ENCODE peak calls at places on chromosome 5, in eight cellular contexts. H is breast epithelium; X is GM12892; L is WTC11; A is heart right ventricle; F is CD8-positive, alpha-beta T cell; I is left ventricle myocardium superior; R is nephron progenitor cell. Z is an unnamed sample.

GRCh38 chr5:143505934-143506333 is 102.4 kb upstream of the NR3C1 start:
- DNase-seq in H (no peak), X (no peak), L (no peak), A (no peak), F (no peak), I (no peak), R (no peak), Z (no peak)

GRCh38 chr5:43227655-43228054 is 35.6 kb downstream of the NIM1K start:
- DNase-seq in H (no peak), X (no peak), L (no peak), A (no peak), F (no peak), I (no peak), R (no peak), Z (no peak)

GRCh38 chr5:152389209-152389608 is 15.9 kb downstream of the NMUR2 start:
- DNase-seq in H (no peak), X (no peak), L (no peak), A (no peak), F (no peak), I (no peak), R (no peak), Z (no peak)

GRCh38 chr5:171137768-171138540 is 171.1 kb upstream of the TLX3 start:
- DNase-seq in H (no peak), X (no peak), L (no peak), A (no peak), F (no peak), I (no peak), R (no peak), Z (no peak)

GRCh38 chr5:761206-761771 is 23.2 kb downstream of the ZDHHC11B start:
- DNase-seq in H (peak), X (no peak), L (no peak), A (no peak), F (peak), I (no peak), R (no peak), Z (no peak)

GRCh38 chr5:2697446-2698200 is 53.9 kb downstream of the IRX2 start:
- DNase-seq in H (no peak), X (no peak), L (no peak), A (no peak), F (no peak), I (no peak), R (no peak), Z (no peak)

GRCh38 chr5:174234388-174234787 is 188.9 kb downstream of the NSG2 start:
- DNase-seq in H (no peak), X (no peak), L (no peak), A (no peak), F (no peak), I (no peak), R (no peak), Z (no peak)

GRCh38 chr5:55172937-55173695 is at the start of gene CDC20B:
- DNase-seq in H (no peak), X (peak), L (peak), A (peak), F (peak), I (peak), R (peak), Z (peak)

GRCh38 chr5:119032653-119033052 is 38.2 kb upstream of the DMXL1 start:
- DNase-seq in H (no peak), X (no peak), L (no peak), A (no peak), F (no peak), I (no peak), R (no peak), Z (no peak)

GRCh38 chr5:139399501-139400121 is 4.3 kb downstream of the SPATA24 start:
- DNase-seq in H (no peak), X (no peak), L (no peak), A (no peak), F (no peak), I (no peak), R (no peak), Z (no peak)

GRCh38 chr5:137563646-137564474 is 64.7 kb upstream of the SPOCK1 start:
- DNase-seq in H (no peak), X (no peak), L (no peak), A (peak), F (no peak), I (no peak), R (peak), Z (no peak)

GRCh38 chr5:16869821-16870796 is 66.0 kb downstream of the MYO10 start:
- DNase-seq in H (no peak), X (no peak), L (no peak), A (no peak), F (no peak), I (no peak), R (no peak), Z (no peak)

GRCh38 chr5:81650992-81651391 is 99.9 kb downstream of the SSBP2 start:
- DNase-seq in H (no peak), X (no peak), L (no peak), A (no peak), F (no peak), I (no peak), R (no peak), Z (no peak)

GRCh38 chr5:16805478-16805877 is 130.6 kb downstream of the MYO10 start:
- DNase-seq in H (no peak), X (no peak), L (no peak), A (no peak), F (no peak), I (no peak), R (no peak), Z (no peak)

GRCh38 chr5:172445866-172446265 is 8.5 kb downstream of the SH3PXD2B start:
- DNase-seq in H (no peak), X (no peak), L (no peak), A (no peak), F (no peak), I (no peak), R (no peak), Z (no peak)

GRCh38 chr5:137146402-137146889 is 352.7 kb downstream of the SPOCK1 start:
- DNase-seq in H (no peak), X (no peak), L (no peak), A (no peak), F (no peak), I (no peak), R (peak), Z (no peak)

GRCh38 chr5:84088996-84089395 is 295.7 kb downstream of the EDIL3 start:
- DNase-seq in H (no peak), X (no peak), L (no peak), A (no peak), F (no peak), I (no peak), R (no peak), Z (no peak)

GRCh38 chr5:2904956-2905355 is 153.5 kb upstream of the IRX2 start:
- DNase-seq in H (no peak), X (no peak), L (no peak), A (no peak), F (no peak), I (no peak), R (no peak), Z (no peak)

GRCh38 chr5:163104496-163104895 is 332.9 kb upstream of the CCNG1 start:
- DNase-seq in H (no peak), X (no peak), L (peak), A (no peak), F (no peak), I (no peak), R (peak), Z (no peak)

GRCh38 chr5:61575103-61575502 is 243.0 kb downstream of the ZSWIM6 start:
- DNase-seq in H (no peak), X (no peak), L (no peak), A (no peak), F (no peak), I (no peak), R (peak), Z (no peak)

GRCh38 chr5:84474126-84474525 is 89.4 kb upstream of the EDIL3 start:
- DNase-seq in H (no peak), X (no peak), L (no peak), A (no peak), F (no peak), I (no peak), R (no peak), Z (no peak)

GRCh38 chr5:17203329-17204132 is 13.9 kb upstream of the BASP1 start:
- DNase-seq in H (no peak), X (peak), L (no peak), A (no peak), F (no peak), I (no peak), R (peak), Z (peak)

GRCh38 chr5:149363936-149364335 is 6.1 kb downstream of the PCYOX1L start:
- DNase-seq in H (no peak), X (no peak), L (no peak), A (no peak), F (no peak), I (no peak), R (no peak), Z (no peak)

GRCh38 chr5:4375640-4376039 is 764.5 kb upstream of the ADAMTS16 start:
- DNase-seq in H (no peak), X (no peak), L (no peak), A (no peak), F (no peak), I (no peak), R (no peak), Z (no peak)

GRCh38 chr5:1510631-1511030 is 13.1 kb downstream of the LPCAT1 start:
- DNase-seq in H (no peak), X (peak), L (peak), A (peak), F (peak), I (peak), R (no peak), Z (no peak)

GRCh38 chr5:98069876-98070512 is 703.5 kb upstream of the RGMB start:
- DNase-seq in H (no peak), X (no peak), L (no peak), A (no peak), F (no peak), I (no peak), R (no peak), Z (no peak)

GRCh38 chr5:17441351-17441750 is 56.7 kb upstream of the TAF11L2 start:
- DNase-seq in H (no peak), X (no peak), L (no peak), A (no peak), F (no peak), I (no peak), R (no peak), Z (no peak)

GRCh38 chr5:102283111-102283797 is 12.8 kb downstream of the SLCO4C1 start:
- DNase-seq in H (no peak), X (no peak), L (no peak), A (no peak), F (no peak), I (no peak), R (no peak), Z (no peak)

GRCh38 chr5:74865293-74865798 is 841 bp downstream of the FAM169A start:
- DNase-seq in H (no peak), X (no peak), L (no peak), A (no peak), F (no peak), I (no peak), R (peak), Z (no peak)

GRCh38 chr5:126587551-126588390 is 7.2 kb downstream of the ALDH7A1 start:
- DNase-seq in H (no peak), X (no peak), L (no peak), A (no peak), F (no peak), I (no peak), R (no peak), Z (no peak)

GRCh38 chr5:178208540-178209227 is 4.4 kb downstream of the HNRNPAB start:
- DNase-seq in H (no peak), X (no peak), L (peak), A (no peak), F (no peak), I (no peak), R (no peak), Z (no peak)

GRCh38 chr5:36605241-36605640 is 1.2 kb upstream of the SLC1A3 start:
- DNase-seq in H (no peak), X (no peak), L (no peak), A (no peak), F (no peak), I (no peak), R (no peak), Z (no peak)

GRCh38 chr5:166068547-166069335 is 2222.7 kb upstream of the WWC1 start:
- DNase-seq in H (no peak), X (no peak), L (no peak), A (no peak), F (no peak), I (no peak), R (no peak), Z (no peak)

GRCh38 chr5:14142202-14142855 is 813 bp upstream of the TRIO start:
- DNase-seq in H (no peak), X (no peak), L (no peak), A (no peak), F (no peak), I (no peak), R (no peak), Z (no peak)

GRCh38 chr5:142913728-142914338 is 143.7 kb downstream of the ARHGAP26 start:
- DNase-seq in H (no peak), X (no peak), L (no peak), A (no peak), F (no peak), I (no peak), R (no peak), Z (no peak)

GRCh38 chr5:133421394-133421793 is 190.9 kb downstream of the FSTL4 start:
- DNase-seq in H (no peak), X (peak), L (peak), A (no peak), F (peak), I (no peak), R (peak), Z (no peak)

Z was measured in T-helper 1 cell.